ENCODE peak calls at places on chromosomes 11 and 22, in five cellular contexts. U is kidney epithelial cell, N is body of pancreas, K is Panc1, I is fibroblast of lung. H is an unnamed sample.

GRCh38 chr11:86500500-86501170 is 125.9 kb downstream of the CCDC81 start:
- DNase-seq in U (no peak), N (no peak), K (no peak), I (no peak), H (no peak)

GRCh38 chr22:50548046-50548912 is 2.6 kb downstream of the KLHDC7B start:
- DNase-seq in U (no peak), N (peak; percentile 39), K (no peak), I (no peak), H (peak; percentile 80)

GRCh38 chr11:19987243-19987870 is 172.9 kb downstream of the DBX1 start:
- DNase-seq in U (no peak), N (no peak), K (no peak), I (peak; percentile 54), H (no peak)

GRCh38 chr22:47022475-47022874 is 260.0 kb downstream of the TBC1D22A start:
- DNase-seq in U (no peak), N (no peak), K (no peak), I (no peak), H (no peak)

GRCh38 chr11:76669901-76670474 is 559 bp downstream of the LRRC32 start:
- DNase-seq in U (peak; percentile 39), N (no peak), K (no peak), I (peak; percentile 89), H (no peak)

GRCh38 chr11:11229691-11230090 is 123.4 kb downstream of the CSNK2A3 start:
- DNase-seq in U (no peak), N (no peak), K (no peak), I (no peak), H (no peak)

GRCh38 chr11:14894657-14895598 is 2.9 kb upstream of the CYP2R1 start:
- DNase-seq in U (no peak), N (no peak), K (no peak), I (no peak), H (no peak)

GRCh38 chr11:62402226-62402625 is 16.6 kb upstream of the SCGB1A1 start:
- DNase-seq in U (no peak), N (no peak), K (no peak), I (no peak), H (no peak)

GRCh38 chr22:19887251-19887985 is 32.7 kb upstream of the GNB1L start:
- DNase-seq in U (no peak), N (no peak), K (no peak), I (no peak), H (peak; percentile 36)

GRCh38 chr22:47071078-47071811 is 308.8 kb downstream of the TBC1D22A start:
- DNase-seq in U (no peak), N (no peak), K (no peak), I (peak; percentile 51), H (peak; percentile 38)

GRCh38 chr22:47929073-47929472 is 1166.6 kb downstream of the TBC1D22A start:
- DNase-seq in U (no peak), N (no peak), K (no peak), I (no peak), H (no peak)

GRCh38 chr11:71990721-71991120 is 8.0 kb upstream of the IL18BP start:
- DNase-seq in U (no peak), N (no peak), K (no peak), I (no peak), H (no peak)

GRCh38 chr11:71991494-71991893 is 7.2 kb upstream of the IL18BP start:
- DNase-seq in U (no peak), N (no peak), K (no peak), I (no peak), H (no peak)

GRCh38 chr11:71988050-71988449 is 10.7 kb upstream of the IL18BP start:
- DNase-seq in U (no peak), N (no peak), K (no peak), I (peak; percentile 92), H (no peak)

GRCh38 chr11:71987521-71987920 is 11.2 kb upstream of the IL18BP start:
- DNase-seq in U (no peak), N (no peak), K (no peak), I (peak; percentile 17), H (no peak)

DNA sequence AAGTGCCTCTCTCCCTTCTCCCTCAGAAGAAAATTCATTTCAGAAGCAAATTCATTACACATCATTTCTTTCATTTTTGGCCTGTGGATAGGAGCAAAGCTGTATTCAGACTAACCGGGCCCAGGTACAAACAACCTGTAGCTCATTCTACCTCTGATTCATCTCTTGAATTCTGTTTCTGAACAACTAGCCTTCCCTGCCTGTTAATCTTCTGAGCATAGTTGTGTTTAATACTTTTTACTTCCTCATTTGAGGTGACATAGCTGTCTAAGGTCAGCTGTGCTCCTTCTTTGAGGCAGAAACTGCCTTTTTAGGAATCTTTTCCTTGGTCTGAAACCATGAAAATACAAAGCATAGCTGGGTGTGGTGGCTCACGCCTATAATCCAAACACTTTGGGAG is 12.6 kb upstream of the IL18BP start:
- DNase-seq in U (no peak), N (no peak), K (no peak), I (no peak), H (no peak)
- H3K4me3 ChIP-seq in U (no peak overlapping the region), N (no peak overlapping the region), K (no peak overlapping the region), I (no peak overlapping the region), H (no peak overlapping the region)

GRCh38 chr22:43411040-43411919 is 534 bp upstream of the MPPED1 start:
- DNase-seq in U (no peak), N (no peak), K (no peak), I (no peak), H (peak; percentile 82)
- H3K27me3 ChIP-seq in U (peaks cover 30% of the 10 kb centered on the region), N (no peaks in the 10 kb centered on the region), K (peaks cover 5% of the 10 kb centered on the region), I (peaks cover 33% of the 10 kb centered on the region), H (peaks cover 32% of the 10 kb centered on the region)

GRCh38 chr11:67436459-67437081 is 912 bp downstream of the PTPRCAP start:
- DNase-seq in U (no peak), N (no peak), K (no peak), I (peak; percentile 12), H (peak; percentile 94)
- H3K36me3 ChIP-seq in U (peaks cover 4% of the 10 kb centered on the region), N (peaks cover 4% of the 10 kb centered on the region), K (peaks cover 2% of the 10 kb centered on the region), I (peaks cover 40% of the 10 kb centered on the region), H (peaks cover 17% of the 10 kb centered on the region)

DNA sequence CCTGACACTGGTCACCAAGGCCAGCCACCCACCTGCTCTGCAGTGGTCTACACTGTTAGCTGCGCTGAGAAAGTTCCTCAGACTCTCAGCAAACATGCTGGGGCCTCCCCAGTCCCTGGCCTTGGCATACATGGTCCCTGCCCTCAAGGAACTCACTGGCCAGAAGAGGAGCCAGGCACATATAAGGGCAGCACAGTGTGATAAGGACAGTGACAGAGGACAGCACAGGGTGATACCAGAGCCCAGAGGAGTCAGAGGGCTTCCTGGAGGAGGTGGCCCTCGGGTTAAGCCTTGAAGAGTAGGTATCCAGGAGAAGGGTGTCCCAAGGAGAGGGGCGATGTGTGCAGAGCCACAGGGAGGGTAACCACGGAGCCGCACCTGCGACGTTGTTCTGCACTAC is 624 bp downstream of the ART1 start:
- DNase-seq in U (no peak), N (no peak), K (no peak), I (no peak), H (no peak)
- H3K4me3 ChIP-seq in U (no peak overlapping the region), N (no peak overlapping the region), K (no peak overlapping the region), I (no peak overlapping the region), H (no peak overlapping the region)

GRCh38 chr11:70616317-70616716 is 218.0 kb downstream of the CTTN start:
- DNase-seq in U (no peak), N (no peak), K (no peak), I (no peak), H (no peak)

GRCh38 chr11:70616938-70617674 is 218.8 kb downstream of the CTTN start:
- DNase-seq in U (no peak), N (no peak), K (no peak), I (no peak), H (no peak)

GRCh38 chr11:70620510-70621184 is 222.3 kb downstream of the CTTN start:
- DNase-seq in U (no peak), N (no peak), K (no peak), I (no peak), H (no peak)

GRCh38 chr11:70619591-70619990 is 221.3 kb downstream of the CTTN start:
- DNase-seq in U (no peak), N (no peak), K (no peak), I (no peak), H (peak; percentile 52)

DNA sequence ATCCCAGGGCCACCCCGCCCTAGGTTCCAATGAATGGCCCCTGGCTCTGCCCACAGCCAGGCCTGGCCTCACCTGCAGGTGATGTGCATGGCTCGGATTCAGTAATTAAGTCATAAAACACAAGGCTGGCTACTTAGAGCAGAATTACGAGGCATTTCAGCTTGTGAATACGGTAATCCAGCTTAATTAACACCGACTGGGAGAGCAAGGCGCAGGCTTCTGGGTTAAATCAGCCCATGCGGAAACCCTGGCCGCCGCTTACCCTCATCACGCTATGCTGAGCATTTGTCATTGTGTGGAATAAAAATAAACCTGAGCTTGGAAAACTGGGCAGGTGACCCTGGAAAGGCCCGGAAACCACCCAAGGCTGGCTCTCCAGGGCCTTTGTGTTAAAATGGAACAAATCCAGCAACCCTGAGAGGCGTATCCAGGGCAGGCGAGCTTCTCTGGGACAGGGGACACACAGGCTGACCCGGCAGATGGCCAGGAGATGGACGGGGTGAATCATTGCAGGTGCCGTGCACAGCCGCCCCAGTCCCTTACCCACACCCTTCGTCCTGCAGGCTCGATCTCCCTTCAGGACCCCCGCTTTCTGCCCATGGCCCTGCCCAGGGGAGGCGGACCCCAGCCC is 220.3 kb downstream of the CTTN start:
- DNase-seq in U (no peak), N (no peak), K (no peak), I (no peak), H (no peak)
- H3K27me3 ChIP-seq in U (no peaks in the 10 kb centered on the region), N (no peaks in the 10 kb centered on the region), K (no peaks in the 10 kb centered on the region), I (no peaks in the 10 kb centered on the region), H (no peaks in the 10 kb centered on the region)

GRCh38 chr11:126198648-126199047 is 12.8 kb downstream of the RPUSD4 start:
- DNase-seq in U (no peak), N (no peak), K (no peak), I (no peak), H (no peak)
- H3K36me3 ChIP-seq in U (peaks cover 1% of the 10 kb centered on the region), N (peaks cover 10% of the 10 kb centered on the region), K (peaks cover 31% of the 10 kb centered on the region), I (peaks cover 11% of the 10 kb centered on the region), H (peaks cover 37% of the 10 kb centered on the region)